ENCODE peak calls at places on chromosomes 16 and 17, in eight cellular contexts. J is lower leg skin; Z is mesendoderm; C is LoVo; L is stimulated activated naive B cell treated with anti-CD40 and anti-IgM and Interleukin-4, amounts not matched to agents 10 μg/mL and 1 μg/mL and 100 μg/mL, for 72 hours; W is activated T-cell treated with anti-CD3 and anti-CD28 coated beads for 1 hour; Q is activated CD4-positive, alpha-beta T cell treated with anti-CD3 and anti-CD28 coated beads, Interleukin-2, amount 10 ng/mL, durations not matched to agents 7 days and 5 days; X is activated CD8-positive, alpha-beta memory T cell treated with anti-CD3 and anti-CD28 coated beads, Interleukin-2, amount 50 U/mL, for 48 hours. G is an unnamed sample.

GRCh38 chr17:77188084-77189066 is 47.6 kb downstream of the SEC14L1 start:
- DNase-seq in J (no peak), Z (no peak), C (no peak), L (no peak), W (no peak), Q (no peak), X (no peak), G (no peak)

GRCh38 chr17:53032861-53033271 is 789.9 kb upstream of the KIF2B start:
- DNase-seq in J (no peak), Z (peak), C (peak), L (no peak), W (no peak), Q (no peak), X (no peak), G (no peak)

GRCh38 chr17:37137070-37137610 is 188.4 kb downstream of the AATF start:
- DNase-seq in J (no peak), Z (peak), C (no peak), L (no peak), W (no peak), Q (no peak), X (no peak), G (no peak)

GRCh38 chr16:2208772-2209171 is 1.9 kb downstream of the BRICD5 start:
- DNase-seq in J (no peak), Z (no peak), C (no peak), L (no peak), W (no peak), Q (no peak), X (no peak), G (no peak)

GRCh38 chr17:43011728-43012472 is 5.3 kb downstream of the IFI35 start:
- DNase-seq in J (no peak), Z (no peak), C (no peak), L (no peak), W (no peak), Q (no peak), X (no peak), G (no peak)

GRCh38 chr16:82368041-82368440 is 198.0 kb upstream of the MPHOSPH6 start:
- DNase-seq in J (no peak), Z (peak), C (no peak), L (no peak), W (no peak), Q (no peak), X (no peak), G (no peak)

GRCh38 chr16:11597268-11597690 is 10.6 kb upstream of the LITAF start:
- DNase-seq in J (no peak), Z (no peak), C (peak), L (no peak), W (no peak), Q (no peak), X (no peak), G (no peak)

GRCh38 chr17:74861554-74862107 is 1.9 kb upstream of the GRIN2C start:
- DNase-seq in J (no peak), Z (no peak), C (no peak), L (no peak), W (no peak), Q (no peak), X (no peak), G (no peak)

GRCh38 chr16:4660454-4661007 is 32.8 kb upstream of the NUDT16L1 start:
- DNase-seq in J (no peak), Z (no peak), C (no peak), L (peak), W (peak), Q (peak), X (peak), G (no peak)

GRCh38 chr16:6124136-6124535 is 1026.5 kb upstream of the EEF2KMT start:
- DNase-seq in J (no peak), Z (no peak), C (no peak), L (no peak), W (no peak), Q (no peak), X (no peak), G (no peak)

G was measured in GM12878.